ENCODE peak calls at places on chromosomes 6 and 20, in six cellular contexts. S is SW 1271; E is left colon; W is AML-193; I is CD4-positive, alpha-beta memory T cell; N is non-pigmented ciliary epithelial cell. L is an unnamed sample.
A peak's percentile ranks its signal among the peaks of the same experiment; 100 is the strongest.

GRCh38 chr6:139965393-139965792 is 590.9 kb upstream of the CITED2 start:
- DNase-seq in W (no peak), I (no peak), S (no peak), N (no peak), E (no peak), L (no peak)

GRCh38 chr6:36376742-36377141 is 10.7 kb downstream of the ETV7 start:
- DNase-seq in I (no peak), E (no peak), N (no peak), W (no peak), S (no peak), L (no peak)

GRCh38 chr6:41934278-41935189 is 7.1 kb downstream of the CCND3 start:
- DNase-seq in N (no peak), E (no peak), I (no peak), S (no peak), W (peak; percentile 69), L (no peak)

GRCh38 chr20:36398515-36398914 is 92.4 kb downstream of the DLGAP4 start:
- DNase-seq in E (no peak), N (no peak), I (no peak), W (no peak), S (no peak), L (no peak)

GRCh38 chr20:58014628-58015315 is 213.7 kb downstream of the ANKRD60 start:
- DNase-seq in N (no peak), W (no peak), S (no peak), I (peak; percentile 44), E (no peak), L (no peak)

GRCh38 chr20:64038579-64039292 is 2.8 kb downstream of the C20orf204 start:
- DNase-seq in E (peak; percentile 81), S (peak; percentile 71), I (peak; percentile 71), N (no peak), W (peak; percentile 76), L (no peak)

GRCh38 chr6:16832721-16833120 is 71.5 kb upstream of the ATXN1 start:
- DNase-seq in W (no peak), S (no peak), E (no peak), I (no peak), N (no peak), L (no peak)

GRCh38 chr6:14354919-14355572 is 237.5 kb downstream of the CD83 start:
- DNase-seq in S (no peak), I (no peak), E (peak; percentile 48), N (peak; percentile 62), W (peak; percentile 93), L (no peak)

GRCh38 chr20:53774487-53775203 is 181.0 kb upstream of the ZNF217 start:
- DNase-seq in I (no peak), E (no peak), W (no peak), N (peak; percentile 84), S (peak; percentile 92), L (peak; percentile 100)

GRCh38 chr6:84731901-84732300 is 32.5 kb downstream of the TBX18 start:
- DNase-seq in I (no peak), E (no peak), S (no peak), W (no peak), N (no peak), L (no peak)

GRCh38 chr20:8315639-8316573 is 183.8 kb downstream of the PLCB1 start:
- DNase-seq in N (no peak), W (no peak), S (no peak), E (no peak), I (no peak), L (no peak)

GRCh38 chr6:52405243-52405642 is 14.9 kb upstream of the EFHC1 start:
- DNase-seq in I (no peak), N (no peak), S (no peak), W (no peak), E (no peak), L (no peak)

GRCh38 chr6:42452171-42453026 is 673 bp upstream of the TRERF1 start:
- DNase-seq in E (peak; percentile 80), S (peak; percentile 55), I (peak; percentile 67), W (peak; percentile 85), N (no peak), L (peak; percentile 30)

GRCh38 chr6:73969982-73970960 is 274.3 kb downstream of the CD109 start:
- DNase-seq in W (peak; percentile 47), I (no peak), N (peak; percentile 46), E (no peak), S (peak; percentile 57), L (peak; percentile 35)

GRCh38 chr6:116557863-116558262 is 4.3 kb downstream of the CALHM4 start:
- DNase-seq in I (no peak), W (no peak), S (peak; percentile 85), E (no peak), N (peak; percentile 97), L (peak; percentile 94)

GRCh38 chr20:22773326-22773725 is 189.0 kb upstream of the FOXA2 start:
- DNase-seq in W (no peak), I (no peak), S (no peak), E (no peak), N (no peak), L (no peak)

GRCh38 chr6:140893432-140893831 is 1239.3 kb upstream of the GJE1 start:
- DNase-seq in I (no peak), W (no peak), E (no peak), N (no peak), S (no peak), L (no peak)

GRCh38 chr6:152598858-152599537 is 38.2 kb downstream of the SYNE1 start:
- DNase-seq in N (no peak), I (no peak), E (no peak), W (no peak), S (no peak), L (no peak)

GRCh38 chr20:5127204-5127858 is 523 bp downstream of the CDS2 start:
- DNase-seq in I (peak; percentile 83), S (peak; percentile 70), E (peak; percentile 66), W (peak; percentile 15), N (no peak), L (no peak)

GRCh38 chr6:82095091-82095490 is 152.5 kb downstream of the IBTK start:
- DNase-seq in I (no peak), E (no peak), N (no peak), S (no peak), W (peak; percentile 27), L (no peak)

GRCh38 chr6:110389689-110390382 is 25.5 kb downstream of the DDO start:
- DNase-seq in S (no peak), W (no peak), N (no peak), I (no peak), E (no peak), L (no peak)

GRCh38 chr6:32852018-32852843 is 1.3 kb downstream of the TAP1 start:
- DNase-seq in E (peak; percentile 64), I (no peak), W (no peak), S (no peak), N (no peak), L (no peak)

GRCh38 chr6:49550413-49551125 is at the start of gene C6orf141:
- DNase-seq in S (no peak), E (peak; percentile 79), N (no peak), I (no peak), W (no peak), L (no peak)

GRCh38 chr20:49684335-49684997 is 29.2 kb downstream of the B4GALT5 start:
- DNase-seq in S (no peak), W (no peak), I (no peak), N (no peak), E (no peak), L (no peak)

GRCh38 chr6:166942393-166943168 is 13.8 kb downstream of the RNASET2 start:
- DNase-seq in S (no peak), I (peak; percentile 67), N (no peak), W (no peak), E (no peak), L (no peak)

GRCh38 chr6:105192707-105193465 is 13.1 kb upstream of the POPDC3 start:
- DNase-seq in S (no peak), I (no peak), E (no peak), N (no peak), W (no peak), L (no peak)

GRCh38 chr20:61581825-61582188 is 329.7 kb downstream of the CDH4 start:
- DNase-seq in N (no peak), W (no peak), I (no peak), S (no peak), E (no peak), L (no peak)

GRCh38 chr6:8435845-8436168 is 462 bp upstream of the SLC35B3 start:
- DNase-seq in S (peak; percentile 78), W (no peak), E (no peak), N (no peak), I (no peak), L (peak; percentile 22)

GRCh38 chr20:38812915-38813573 is 7.5 kb downstream of the PPP1R16B start:
- DNase-seq in N (no peak), W (no peak), I (no peak), S (no peak), E (no peak), L (no peak)

GRCh38 chr20:11204926-11205768 is 531.3 kb upstream of the JAG1 start:
- DNase-seq in I (no peak), E (peak; percentile 70), N (no peak), S (peak; percentile 77), W (peak; percentile 66), L (no peak)